ENCODE peak calls at places on chromosomes 5 and 9, in five cellular contexts. N, H, B, G and T are unnamed samples.

GRCh38 chr9:39588056-39588814 is 232.8 kb downstream of the SPATA31A1 start:
- DNase-seq in N (no peak), H (no peak), B (peak), G (no peak), T (no peak)

GRCh38 chr9:131402738-131403492 is 9.0 kb downstream of the PRRC2B start:
- DNase-seq in N (no peak), H (peak), B (peak), G (no peak), T (no peak)

GRCh38 chr5:135073771-135074345 is 39.8 kb upstream of the PITX1 start:
- DNase-seq in N (no peak), H (no peak), B (no peak), G (peak), T (peak)

GRCh38 chr5:5335708-5336211 is 86.7 kb upstream of the ICE1 start:
- DNase-seq in N (no peak), H (peak), B (no peak), G (no peak), T (no peak)

GRCh38 chr9:69143291-69143690 is 30.8 kb upstream of the TJP2 start:
- DNase-seq in N (no peak), H (peak), B (no peak), G (no peak), T (no peak)

GRCh38 chr9:12809720-12810119 is 34.9 kb downstream of the LURAP1L start:
- DNase-seq in N (no peak), H (no peak), B (no peak), G (no peak), T (no peak)

GRCh38 chr5:17448877-17449276 is 49.2 kb upstream of the TAF11L2 start:
- DNase-seq in N (no peak), H (peak), B (no peak), G (no peak), T (no peak)

GRCh38 chr5:108726446-108727091 is 21.1 kb upstream of the FER start:
- DNase-seq in N (no peak), H (peak), B (no peak), G (no peak), T (no peak)

GRCh38 chr9:18825775-18826174 is 207.2 kb downstream of the SAXO1 start:
- DNase-seq in N (no peak), H (no peak), B (no peak), G (no peak), T (no peak)

GRCh38 chr5:35894131-35894530 is 37.4 kb downstream of the IL7R start:
- DNase-seq in N (no peak), H (no peak), B (no peak), G (no peak), T (no peak)

GRCh38 chr9:21452681-21453080 is 12.4 kb downstream of the IFNA1 start:
- DNase-seq in N (no peak), H (no peak), B (no peak), G (no peak), T (no peak)

GRCh38 chr9:96052703-96053102 is 177.2 kb downstream of the ERCC6L2 start:
- DNase-seq in N (no peak), H (no peak), B (no peak), G (no peak), T (no peak)

GRCh38 chr5:149125386-149125891 is 15.9 kb upstream of the ABLIM3 start:
- DNase-seq in N (no peak), H (no peak), B (no peak), G (no peak), T (no peak)

GRCh38 chr5:124949862-124950261 is 203.4 kb upstream of the ZNF608 start:
- DNase-seq in N (no peak), H (no peak), B (no peak), G (no peak), T (no peak)

GRCh38 chr5:6506631-6507030 is 58.0 kb downstream of the UBE2QL1 start:
- DNase-seq in N (no peak), H (no peak), B (no peak), G (no peak), T (no peak)

GRCh38 chr5:58258984-58259684 is 200.8 kb downstream of the PLK2 start:
- DNase-seq in N (no peak), H (no peak), B (no peak), G (no peak), T (no peak)

GRCh38 chr9:106468431-106468830 is 394.5 kb upstream of the ZNF462 start:
- DNase-seq in N (no peak), H (no peak), B (no peak), G (no peak), T (no peak)